ENCODE peak calls at places on chromosome 12, in four cellular contexts. One of them, this sample, is unnamed.

GRCh38 chr12:101855364-101855884 is 22.0 kb upstream of the DRAM1 start:
- DNase-seq in NCI-H526: no peak
- DNase-seq in T-helper 17 cell: no peak
- DNase-seq in ELF-1: peak; percentile 24
- DNase-seq in this sample: no peak

GRCh38 chr12:12488296-12488695 is 74.4 kb downstream of the DUSP16 start:
- DNase-seq in T-helper 17 cell: no peak
- DNase-seq in ELF-1: no peak
- DNase-seq in NCI-H526: no peak
- DNase-seq in this sample: no peak

GRCh38 chr12:50574621-50575348 is 70.0 kb downstream of the DIP2B start:
- DNase-seq in ELF-1: peak; percentile 56
- DNase-seq in T-helper 17 cell: no peak
- DNase-seq in NCI-H526: no peak
- DNase-seq in this sample: no peak

GRCh38 chr12:29545102-29545467 is 47.6 kb upstream of the OVCH1 start:
- DNase-seq in ELF-1: no peak
- DNase-seq in NCI-H526: no peak
- DNase-seq in T-helper 17 cell: no peak
- DNase-seq in this sample: no peak

GRCh38 chr12:67034110-67034879 is 234.9 kb upstream of the CAND1 start:
- DNase-seq in NCI-H526: no peak
- DNase-seq in ELF-1: peak; percentile 28
- DNase-seq in T-helper 17 cell: no peak
- DNase-seq in this sample: no peak

GRCh38 chr12:56348776-56349175 is 10.1 kb downstream of the IL23A start:
- DNase-seq in ELF-1: no peak
- DNase-seq in NCI-H526: no peak
- DNase-seq in T-helper 17 cell: no peak
- DNase-seq in this sample: no peak

GRCh38 chr12:56521209-56521589 is 421 bp upstream of the RBMS2 start:
- DNase-seq in ELF-1: no peak
- DNase-seq in NCI-H526: no peak
- DNase-seq in T-helper 17 cell: no peak
- DNase-seq in this sample: no peak

GRCh38 chr12:14384783-14385638 is 19.5 kb downstream of the ATF7IP start:
- DNase-seq in NCI-H526: peak; percentile 90
- DNase-seq in ELF-1: peak; percentile 89
- DNase-seq in T-helper 17 cell: peak; percentile 22
- DNase-seq in this sample: peak; percentile 47

GRCh38 chr12:67088401-67089118 is 180.6 kb upstream of the CAND1 start:
- DNase-seq in NCI-H526: no peak
- DNase-seq in ELF-1: no peak
- DNase-seq in T-helper 17 cell: no peak
- DNase-seq in this sample: no peak

GRCh38 chr12:21607701-21608100 is 3.1 kb upstream of the GYS2 start:
- DNase-seq in ELF-1: no peak
- DNase-seq in T-helper 17 cell: no peak
- DNase-seq in NCI-H526: no peak
- DNase-seq in this sample: no peak

GRCh38 chr12:65619018-65619417 is 205.3 kb upstream of the HMGA2 start:
- DNase-seq in ELF-1: no peak
- DNase-seq in T-helper 17 cell: no peak
- DNase-seq in NCI-H526: no peak
- DNase-seq in this sample: no peak

GRCh38 chr12:131041216-131041967 is 87.7 kb downstream of the ADGRD1 start:
- DNase-seq in T-helper 17 cell: no peak
- DNase-seq in ELF-1: no peak
- DNase-seq in NCI-H526: no peak
- DNase-seq in this sample: no peak

GRCh38 chr12:95248604-95249355 is 31.2 kb downstream of the VEZT start:
- DNase-seq in NCI-H526: no peak
- DNase-seq in T-helper 17 cell: no peak
- DNase-seq in ELF-1: no peak
- DNase-seq in this sample: no peak

GRCh38 chr12:64806593-64806992 is 17.9 kb upstream of the TBC1D30 start:
- DNase-seq in NCI-H526: no peak
- DNase-seq in ELF-1: no peak
- DNase-seq in T-helper 17 cell: no peak
- DNase-seq in this sample: no peak

GRCh38 chr12:116123511-116124258 is 153.8 kb downstream of the MED13L start:
- DNase-seq in NCI-H526: peak; percentile 75
- DNase-seq in T-helper 17 cell: no peak
- DNase-seq in ELF-1: peak; percentile 57
- DNase-seq in this sample: no peak

GRCh38 chr12:57730336-57731067 is 8.0 kb downstream of the AGAP2 start:
- DNase-seq in NCI-H526: no peak
- DNase-seq in T-helper 17 cell: no peak
- DNase-seq in ELF-1: no peak
- DNase-seq in this sample: no peak

GRCh38 chr12:12468575-12468974 is 94.1 kb downstream of the DUSP16 start:
- DNase-seq in T-helper 17 cell: no peak
- DNase-seq in ELF-1: no peak
- DNase-seq in NCI-H526: peak; percentile 18
- DNase-seq in this sample: no peak

GRCh38 chr12:124915249-124916236 is 1.1 kb upstream of the UBC start:
- DNase-seq in NCI-H526: no peak
- DNase-seq in ELF-1: peak; percentile 61
- DNase-seq in T-helper 17 cell: no peak
- DNase-seq in this sample: no peak

GRCh38 chr12:25689996-25690501 is 137.0 kb upstream of the LMNTD1 start:
- DNase-seq in ELF-1: no peak
- DNase-seq in NCI-H526: no peak
- DNase-seq in T-helper 17 cell: no peak
- DNase-seq in this sample: no peak

GRCh38 chr12:52069410-52070242 is at the start of gene ATG101:
- DNase-seq in T-helper 17 cell: peak; percentile 74
- DNase-seq in ELF-1: peak; percentile 97
- DNase-seq in NCI-H526: peak; percentile 84
- DNase-seq in this sample: peak; percentile 78

GRCh38 chr12:9634177-9634803 is 26.6 kb upstream of the KLRB1 start:
- DNase-seq in T-helper 17 cell: peak; percentile 46
- DNase-seq in NCI-H526: no peak
- DNase-seq in ELF-1: peak; percentile 25
- DNase-seq in this sample: peak; percentile 45

GRCh38 chr12:6250343-6250742 is 50.1 kb downstream of the CD9 start:
- DNase-seq in T-helper 17 cell: no peak
- DNase-seq in NCI-H526: no peak
- DNase-seq in ELF-1: no peak
- DNase-seq in this sample: no peak

GRCh38 chr12:2295941-2296461 is 243.2 kb downstream of the CACNA1C start:
- DNase-seq in ELF-1: no peak
- DNase-seq in T-helper 17 cell: no peak
- DNase-seq in NCI-H526: no peak
- DNase-seq in this sample: no peak

GRCh38 chr12:131095826-131096680 is 142.3 kb downstream of the ADGRD1 start:
- DNase-seq in T-helper 17 cell: no peak
- DNase-seq in NCI-H526: no peak
- DNase-seq in ELF-1: no peak
- DNase-seq in this sample: no peak

GRCh38 chr12:103841690-103842584 is 903 bp upstream of the NT5DC3 start:
- DNase-seq in ELF-1: peak; percentile 86
- DNase-seq in NCI-H526: peak; percentile 37
- DNase-seq in T-helper 17 cell: peak; percentile 16
- DNase-seq in this sample: no peak

GRCh38 chr12:113930249-113930648 is 35.9 kb downstream of the RBM19 start:
- DNase-seq in ELF-1: no peak
- DNase-seq in NCI-H526: no peak
- DNase-seq in T-helper 17 cell: no peak
- DNase-seq in this sample: no peak

GRCh38 chr12:75684678-75685620 is 173.5 kb upstream of the KRR1 start:
- DNase-seq in NCI-H526: no peak
- DNase-seq in T-helper 17 cell: no peak
- DNase-seq in ELF-1: no peak
- DNase-seq in this sample: no peak

GRCh38 chr12:16473610-16474326 is 126.3 kb downstream of the MGST1 start:
- DNase-seq in T-helper 17 cell: no peak
- DNase-seq in ELF-1: no peak
- DNase-seq in NCI-H526: no peak
- DNase-seq in this sample: no peak

This sample was measured in T-helper 22 cell.